ENCODE peak calls at places on chromosomes 16 and 17, in nine cellular contexts. H, Q, D, V, Y, L, T, G and P are unnamed samples.

GRCh38 chr17:52828621-52829020 is 670.1 kb upstream of the CA10 start:
- DNase-seq in H (no peak), Q (no peak), D (no peak), V (no peak), Y (no peak), L (no peak), T (no peak), G (no peak), P (no peak)

GRCh38 chr16:58265480-58266052 is 29.3 kb downstream of the PRSS54 start:
- DNase-seq in H (no peak), Q (no peak), D (no peak), V (no peak), Y (no peak), L (no peak), T (no peak), G (no peak), P (no peak)

GRCh38 chr16:28874406-28874805 is 3.9 kb upstream of the ATP2A1 start:
- DNase-seq in H (no peak), Q (no peak), D (no peak), V (no peak), Y (no peak), L (no peak), T (no peak), G (no peak), P (no peak)

GRCh38 chr17:56678249-56679144 is 85.0 kb downstream of the NOG start:
- DNase-seq in H (no peak), Q (no peak), D (no peak), V (no peak), Y (no peak), L (no peak), T (peak; percentile 47), G (no peak), P (no peak)

GRCh38 chr16:50284131-50284911 is 18.0 kb downstream of the ADCY7 start:
- DNase-seq in H (peak; percentile 34), Q (peak; percentile 84), D (no peak), V (peak; percentile 52), Y (no peak), L (peak; percentile 76), T (peak; percentile 9), G (peak; percentile 54), P (no peak)

GRCh38 chr17:50396261-50397110 is 837 bp downstream of the LRRC59 start:
- DNase-seq in H (no peak), Q (no peak), D (no peak), V (peak; percentile 73), Y (no peak), L (peak; percentile 62), T (peak; percentile 90), G (peak; percentile 69), P (no peak)

GRCh38 chr16:2296662-2297505 is 29.0 kb upstream of the RNPS1 start:
- DNase-seq in H (no peak), Q (no peak), D (no peak), V (no peak), Y (no peak), L (no peak), T (peak; percentile 44), G (no peak), P (no peak)

GRCh38 chr17:6495450-6496115 is 51.3 kb downstream of the PIMREG start:
- DNase-seq in H (no peak), Q (peak; percentile 12), D (no peak), V (no peak), Y (no peak), L (peak; percentile 31), T (no peak), G (no peak), P (no peak)

GRCh38 chr17:73182616-73183310 is 10.1 kb upstream of the COG1 start:
- DNase-seq in H (no peak), Q (peak; percentile 23), D (no peak), V (no peak), Y (no peak), L (no peak), T (no peak), G (no peak), P (no peak)

GRCh38 chr17:73644145-73645049 is at the start of gene SDK2:
- DNase-seq in H (no peak), Q (no peak), D (peak; percentile 6), V (no peak), Y (no peak), L (peak; percentile 50), T (peak; percentile 35), G (no peak), P (no peak)

GRCh38 chr16:68072038-68072695 is 13.0 kb upstream of the NFATC3 start:
- DNase-seq in H (no peak), Q (no peak), D (no peak), V (peak; percentile 66), Y (peak; percentile 87), L (peak; percentile 95), T (peak; percentile 84), G (no peak), P (peak; percentile 84)

GRCh38 chr16:1715220-1715619 is 9.2 kb downstream of the MAPK8IP3 start:
- DNase-seq in H (no peak), Q (no peak), D (no peak), V (no peak), Y (no peak), L (peak; percentile 12), T (no peak), G (no peak), P (no peak)

GRCh38 chr17:76688165-76688622 is 22.6 kb downstream of the MXRA7 start:
- DNase-seq in H (peak; percentile 64), Q (no peak), D (no peak), V (no peak), Y (no peak), L (peak; percentile 75), T (peak; percentile 76), G (no peak), P (no peak)

GRCh38 chr17:30928584-30928983 is 6.8 kb downstream of the ADAP2 start:
- DNase-seq in H (no peak), Q (no peak), D (no peak), V (no peak), Y (no peak), L (no peak), T (no peak), G (no peak), P (no peak)

DNA sequence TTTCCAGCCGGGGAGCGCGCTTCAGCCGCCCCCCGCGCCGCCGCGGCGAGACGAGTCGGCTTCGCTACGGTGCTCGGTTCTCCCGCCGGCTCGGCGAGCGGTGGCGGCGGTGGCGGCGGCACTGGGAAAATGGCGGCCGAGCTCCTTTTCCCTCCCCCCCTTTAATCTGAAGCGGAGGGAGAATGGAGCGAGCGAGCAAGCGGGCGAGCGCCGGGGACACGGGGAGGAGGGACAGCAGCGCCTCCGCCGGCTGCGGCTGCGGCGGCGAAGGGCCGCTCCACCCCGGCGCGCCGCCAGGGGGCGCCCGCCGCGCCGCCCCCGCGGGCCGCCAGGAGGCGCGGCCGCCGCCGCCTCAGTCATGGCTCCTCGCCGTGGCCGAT is at the start of gene KANSL1:
- DNase-seq in H (peak; percentile 88), Q (peak; percentile 93), D (peak; percentile 84), V (peak; percentile 89), Y (no peak), L (peak; percentile 97), T (peak; percentile 99), G (peak; percentile 92), P (peak; percentile 78)
- H3K27ac ChIP-seq in H (peak within 1 kb of the TSS; percentile 99), Q (peak within 1 kb of the TSS; percentile 99), D (peak within 1 kb of the TSS; percentile 95), V (peak within 1 kb of the TSS; percentile 100), Y (peak within 1 kb of the TSS; percentile 99), L (peak within 1 kb of the TSS; percentile 98), T (peak within 1 kb of the TSS; percentile 88), G (peak within 1 kb of the TSS; percentile 100), P (peak within 1 kb of the TSS; percentile 98)

GRCh38 chr16:86508028-86508946 is 2.0 kb upstream of the FOXF1 start:
- DNase-seq in H (no peak), Q (no peak), D (no peak), V (no peak), Y (no peak), L (no peak), T (peak; percentile 36), G (no peak), P (no peak)
- H3K27ac ChIP-seq in H (no peak overlapping the region), Q (no peak overlapping the region), D (no peak overlapping the region), V (peak overlapping the region; percentile 95), Y (no peak overlapping the region), L (no peak overlapping the region), T (no peak overlapping the region), G (no peak overlapping the region), P (no peak overlapping the region)

DNA sequence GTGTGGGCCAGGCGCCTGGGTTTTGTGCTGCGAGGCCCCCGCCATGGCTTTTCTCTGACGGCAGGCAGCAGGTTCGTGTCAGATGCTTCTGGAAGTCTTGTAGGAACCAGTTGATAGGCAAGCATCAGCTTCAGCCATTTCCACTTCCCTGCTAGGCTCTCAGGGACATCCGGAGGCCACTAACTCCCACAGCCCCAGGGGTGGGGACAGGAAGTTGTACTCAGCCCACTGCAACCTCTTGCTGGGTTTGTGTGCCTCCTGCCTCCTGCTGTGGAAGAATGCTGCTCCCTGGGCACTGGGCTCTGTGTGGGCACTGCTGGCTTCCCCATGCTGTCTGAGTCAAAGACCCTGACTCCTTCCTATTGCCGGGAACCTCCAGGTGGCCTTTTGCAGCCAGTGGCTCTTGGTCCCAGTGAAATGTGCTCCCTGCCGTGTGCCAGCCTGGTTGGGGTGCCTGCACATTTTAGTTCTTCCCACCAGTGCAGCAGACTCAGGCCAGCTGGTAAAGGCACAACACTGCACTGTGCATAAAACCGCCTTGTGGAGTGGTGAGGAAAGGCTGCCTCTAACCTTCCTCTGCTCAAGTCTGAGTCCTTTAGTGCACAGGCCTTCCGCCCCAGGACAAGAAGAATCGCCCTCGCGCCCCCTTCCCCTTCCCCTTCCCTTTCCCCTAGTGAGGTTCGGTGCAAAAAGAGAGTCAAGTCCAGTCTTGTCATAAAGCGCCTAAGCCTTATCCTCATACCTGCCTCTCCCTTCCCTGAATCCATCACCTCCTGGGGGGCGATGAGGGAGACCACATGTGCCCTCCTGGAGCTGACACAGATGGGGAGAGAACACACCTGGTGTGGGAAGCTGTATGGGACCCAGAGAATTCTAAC is 16.6 kb downstream of the LDHD start:
- DNase-seq in H (peak; percentile 55), Q (no peak), D (peak; percentile 20), V (no peak), Y (no peak), L (no peak), T (no peak), G (no peak), P (no peak)
- H3K27ac ChIP-seq in H (no peak overlapping the region), Q (no peak overlapping the region), D (peak overlapping the region; percentile 66), V (peak overlapping the region; percentile 14), Y (no peak overlapping the region), L (peak overlapping the region; percentile 74), T (no peak overlapping the region), G (no peak overlapping the region), P (no peak overlapping the region)

GRCh38 chr17:66630379-66630778 is 204.5 kb upstream of the CACNG5 start:
- DNase-seq in H (no peak), Q (no peak), D (no peak), V (no peak), Y (no peak), L (no peak), T (no peak), G (no peak), P (no peak)

GRCh38 chr17:66620528-66620927 is 214.4 kb upstream of the CACNG5 start:
- DNase-seq in H (no peak), Q (no peak), D (no peak), V (no peak), Y (no peak), L (no peak), T (no peak), G (no peak), P (no peak)

GRCh38 chr17:66629762-66630161 is 205.2 kb upstream of the CACNG5 start:
- DNase-seq in H (no peak), Q (no peak), D (no peak), V (no peak), Y (no peak), L (no peak), T (no peak), G (no peak), P (no peak)

GRCh38 chr17:66627985-66628384 is 206.9 kb upstream of the CACNG5 start:
- DNase-seq in H (no peak), Q (no peak), D (no peak), V (no peak), Y (no peak), L (no peak), T (peak; percentile 15), G (no peak), P (no peak)

GRCh38 chr17:66625321-66625767 is 209.6 kb upstream of the CACNG5 start:
- DNase-seq in H (no peak), Q (no peak), D (no peak), V (no peak), Y (no peak), L (no peak), T (peak; percentile 44), G (no peak), P (no peak)
- H3K27ac ChIP-seq in H (no peak overlapping the region), Q (no peak overlapping the region), D (no peak overlapping the region), V (no peak overlapping the region), Y (no peak overlapping the region), L (no peak overlapping the region), T (no peak overlapping the region), G (no peak overlapping the region), P (no peak overlapping the region)